ENCODE peak calls at places on chromosomes 2 and 18, in eight cellular contexts. G is ascending aorta, R is thyroid gland, I is IMR-90, M is A549, H is tibial nerve, L is pancreas, D is uterus. W is an unnamed sample.

GRCh38 chr2:42101641-42102605 is 54.1 kb downstream of the PKDCC start:
- DNase-seq in G (peak), R (peak), I (peak), M (no peak), H (peak), L (peak), D (peak), W (peak)

GRCh38 chr2:73368781-73369180 is 16.9 kb upstream of the ALMS1 start:
- DNase-seq in G (no peak), R (no peak), I (no peak), M (no peak), H (no peak), L (no peak), D (no peak), W (no peak)

GRCh38 chr2:42064417-42064942 is 16.7 kb downstream of the PKDCC start:
- DNase-seq in G (peak), R (no peak), I (peak), M (peak), H (no peak), L (no peak), D (no peak), W (no peak)

GRCh38 chr2:232886176-232886575 is 16.1 kb downstream of the SNORC start:
- DNase-seq in G (peak), R (no peak), I (no peak), M (no peak), H (no peak), L (no peak), D (no peak), W (peak)

GRCh38 chr2:101704046-101704466 is 6.5 kb downstream of the MAP4K4 start:
- DNase-seq in G (no peak), R (peak), I (peak), M (peak), H (no peak), L (no peak), D (peak), W (no peak)

GRCh38 chr2:152513681-152514080 is 178.7 kb downstream of the FMNL2 start:
- DNase-seq in G (peak), R (peak), I (peak), M (peak), H (no peak), L (no peak), D (peak), W (no peak)

GRCh38 chr2:196836440-196836839 is 27.3 kb upstream of the C2orf66 start:
- DNase-seq in G (no peak), R (no peak), I (peak), M (no peak), H (no peak), L (no peak), D (no peak), W (no peak)

GRCh38 chr2:196729418-196729817 is 70.1 kb downstream of the GTF3C3 start:
- DNase-seq in G (no peak), R (no peak), I (no peak), M (no peak), H (no peak), L (no peak), D (no peak), W (no peak)

GRCh38 chr2:223654384-223654915 is 52.3 kb upstream of the SCG2 start:
- DNase-seq in G (no peak), R (no peak), I (peak), M (no peak), H (no peak), L (no peak), D (no peak), W (no peak)

GRCh38 chr18:60754413-60754812 is 381.8 kb upstream of the MC4R start:
- DNase-seq in G (no peak), R (no peak), I (no peak), M (no peak), H (no peak), L (no peak), D (no peak), W (no peak)

GRCh38 chr2:219433666-219434467 is 776 bp upstream of the SPEG start:
- DNase-seq in G (no peak), R (no peak), I (peak), M (peak), H (no peak), L (no peak), D (peak), W (no peak)

GRCh38 chr2:219434718-219435525 is at the start of gene SPEG:
- DNase-seq in G (no peak), R (no peak), I (no peak), M (no peak), H (no peak), L (no peak), D (peak), W (no peak)

GRCh38 chr2:219436491-219436890 is 1.8 kb downstream of the SPEG start:
- DNase-seq in G (no peak), R (no peak), I (no peak), M (no peak), H (no peak), L (no peak), D (no peak), W (no peak)

GRCh38 chr2:219435701-219436100 is 1.1 kb downstream of the SPEG start:
- DNase-seq in G (no peak), R (no peak), I (no peak), M (no peak), H (no peak), L (no peak), D (no peak), W (no peak)

DNA sequence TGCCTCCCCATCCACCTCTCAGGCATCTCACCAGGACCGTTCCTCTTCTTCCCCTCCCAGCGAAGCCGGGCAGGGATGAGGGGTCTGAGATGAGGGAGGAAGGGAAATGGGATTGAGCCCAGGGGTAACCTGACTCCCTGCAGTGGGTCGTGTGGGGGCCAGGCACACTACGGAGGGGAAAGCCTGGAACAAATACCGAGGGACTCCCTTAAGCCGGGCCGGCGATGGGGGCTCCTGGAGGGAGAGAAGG is 250 bp upstream of the SPEG start:
- DNase-seq in G (no peak), R (no peak), I (no peak), M (no peak), H (no peak), L (no peak), D (no peak), W (no peak)
- H3K4me3 ChIP-seq in G (peak), R (no peak), I (no peak), M (no peak), H (no peak), L (no peak), D (peak), W (peak)

GRCh38 chr18:31723998-31724711 is 36.5 kb downstream of the SLC25A52 start:
- DNase-seq in G (peak), R (peak), I (no peak), M (no peak), H (no peak), L (peak), D (peak), W (peak)
- H3K27ac ChIP-seq in G (peak), R (no peak), I (no peak), M (no peak), H (peak), L (no peak), D (peak), W (peak)

GRCh38 chr2:52340185-52340584 is 1308.3 kb upstream of the NRXN1 start:
- DNase-seq in G (no peak), R (no peak), I (peak), M (no peak), H (no peak), L (no peak), D (no peak), W (no peak)
- H3K4me3 ChIP-seq in G (no peak), R (no peak), I (no peak), M (no peak), H (no peak), L (no peak), D (no peak), W (no peak)

GRCh38 chr2:37645836-37646235 is 25.6 kb downstream of the CDC42EP3 start:
- DNase-seq in G (no peak), R (no peak), I (no peak), M (no peak), H (no peak), L (no peak), D (no peak), W (no peak)

GRCh38 chr2:37643102-37644078 is 28.1 kb downstream of the CDC42EP3 start:
- DNase-seq in G (no peak), R (no peak), I (no peak), M (no peak), H (no peak), L (no peak), D (no peak), W (no peak)

GRCh38 chr2:37641582-37642111 is 29.8 kb downstream of the CDC42EP3 start:
- DNase-seq in G (no peak), R (no peak), I (peak), M (no peak), H (no peak), L (no peak), D (no peak), W (no peak)

GRCh38 chr2:37645363-37645762 is 26.1 kb downstream of the CDC42EP3 start:
- DNase-seq in G (no peak), R (no peak), I (peak), M (peak), H (no peak), L (no peak), D (no peak), W (no peak)

GRCh38 chr2:37644191-37644590 is 27.3 kb downstream of the CDC42EP3 start:
- DNase-seq in G (no peak), R (no peak), I (no peak), M (no peak), H (no peak), L (no peak), D (no peak), W (no peak)
- H3K27ac ChIP-seq in G (no peak), R (no peak), I (no peak), M (no peak), H (no peak), L (no peak), D (no peak), W (peak)

GRCh38 chr2:8584174-8585066 is 97.4 kb upstream of the ID2 start:
- DNase-seq in G (peak), R (no peak), I (no peak), M (no peak), H (no peak), L (peak), D (peak), W (no peak)

GRCh38 chr2:8582850-8583399 is 98.9 kb upstream of the ID2 start:
- DNase-seq in G (peak), R (no peak), I (no peak), M (no peak), H (no peak), L (peak), D (no peak), W (no peak)

GRCh38 chr2:8582191-8582849 is 99.5 kb upstream of the ID2 start:
- DNase-seq in G (peak), R (no peak), I (no peak), M (no peak), H (no peak), L (no peak), D (no peak), W (no peak)

GRCh38 chr2:8581601-8582041 is 100.2 kb upstream of the ID2 start:
- DNase-seq in G (peak), R (no peak), I (no peak), M (no peak), H (no peak), L (no peak), D (no peak), W (no peak)

DNA sequence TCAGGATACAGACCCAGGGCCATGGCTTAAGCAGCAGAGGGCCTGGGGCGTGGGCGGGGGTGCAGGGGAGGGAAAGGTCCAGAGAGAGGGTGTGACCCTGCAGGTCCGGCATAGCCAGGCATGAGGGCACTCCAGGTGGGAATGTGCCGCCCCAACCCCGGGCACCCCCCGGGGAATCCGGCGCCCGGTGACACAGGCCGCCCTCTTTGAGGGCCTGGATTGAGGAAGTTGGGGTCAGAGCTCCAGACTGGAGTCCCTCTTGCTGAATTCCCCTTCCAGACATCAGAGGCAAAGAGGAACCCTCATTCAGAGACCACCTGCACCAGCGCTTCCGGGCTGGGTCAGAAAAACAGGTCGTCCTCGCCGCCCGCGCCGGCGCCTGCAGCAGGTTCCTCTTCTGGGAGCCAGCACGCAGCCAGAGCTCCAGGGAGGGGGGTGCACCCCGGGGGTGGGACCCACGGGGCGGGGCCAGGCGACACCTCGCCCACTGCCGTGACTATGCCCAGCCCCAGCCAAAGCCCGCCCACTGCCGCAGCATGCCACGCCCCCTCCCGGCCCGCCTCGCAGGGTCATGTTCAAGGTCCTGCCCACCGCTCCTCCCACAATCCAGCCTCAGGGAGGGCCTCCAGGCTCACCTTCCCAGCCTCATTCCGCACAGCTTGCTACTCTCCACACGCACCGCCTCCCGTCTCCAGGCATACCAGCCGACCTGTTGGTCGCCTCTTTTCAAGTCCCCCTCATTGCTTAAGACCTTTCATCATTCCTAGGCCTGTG is 98.3 kb upstream of the ID2 start:
- DNase-seq in G (peak), R (peak), I (peak), M (peak), H (peak), L (peak), D (peak), W (peak)
- H3K4me3 ChIP-seq in G (no peak), R (no peak), I (no peak), M (no peak), H (no peak), L (peak), D (peak), W (peak)

GRCh38 chr2:61710711-61711110 is 143.1 kb downstream of the FAM161A start:
- DNase-seq in G (no peak), R (no peak), I (no peak), M (no peak), H (no peak), L (no peak), D (no peak), W (no peak)

GRCh38 chr2:61712060-61712459 is 141.8 kb downstream of the FAM161A start:
- DNase-seq in G (no peak), R (no peak), I (no peak), M (no peak), H (no peak), L (no peak), D (no peak), W (no peak)

GRCh38 chr2:61705625-61706024 is 148.2 kb downstream of the FAM161A start:
- DNase-seq in G (no peak), R (no peak), I (no peak), M (no peak), H (no peak), L (no peak), D (no peak), W (no peak)

GRCh38 chr2:61713457-61713856 is 140.4 kb downstream of the FAM161A start:
- DNase-seq in G (no peak), R (no peak), I (no peak), M (no peak), H (no peak), L (no peak), D (no peak), W (no peak)

GRCh38 chr2:61707984-61708852 is 145.6 kb downstream of the FAM161A start:
- DNase-seq in G (no peak), R (peak), I (peak), M (peak), H (no peak), L (no peak), D (no peak), W (no peak)
- H3K27ac ChIP-seq in G (no peak), R (peak), I (no peak), M (peak), H (no peak), L (peak), D (no peak), W (peak)

W was measured in left ventricle myocardium inferior.